ENCODE peak calls at places on chromosomes 2 and 18, in eight cellular contexts. T, K, U, P, J, G, Q and B are unnamed samples.

GRCh38 chr2:181174880-181175590 is 194.6 kb downstream of the UBE2E3 start:
- DNase-seq in T (no peak), K (no peak), U (no peak), P (peak; percentile 64), J (no peak), G (no peak), Q (no peak), B (peak; percentile 16)

GRCh38 chr2:37886745-37887144 is 38.3 kb upstream of the RMDN2 start:
- DNase-seq in T (no peak), K (no peak), U (no peak), P (no peak), J (no peak), G (no peak), Q (no peak), B (no peak)

GRCh38 chr2:70396589-70396988 is 94.7 kb upstream of the FAM136A start:
- DNase-seq in T (no peak), K (no peak), U (no peak), P (no peak), J (no peak), G (no peak), Q (no peak), B (no peak)

GRCh38 chr2:37283207-37283606 is 41.4 kb downstream of the PRKD3 start:
- DNase-seq in T (no peak), K (no peak), U (no peak), P (peak; percentile 46), J (no peak), G (no peak), Q (peak; percentile 15), B (no peak)

GRCh38 chr2:205685314-205686230 is 3.3 kb downstream of the NRP2 start:
- DNase-seq in T (no peak), K (peak; percentile 60), U (no peak), P (no peak), J (no peak), G (no peak), Q (peak; percentile 68), B (peak; percentile 32)

GRCh38 chr2:11532434-11533055 is 1.3 kb upstream of the GREB1 start:
- DNase-seq in T (no peak), K (no peak), U (no peak), P (no peak), J (no peak), G (no peak), Q (peak; percentile 23), B (no peak)

GRCh38 chr2:128466377-128467175 is 147.9 kb upstream of the HS6ST1 start:
- DNase-seq in T (no peak), K (no peak), U (no peak), P (no peak), J (no peak), G (peak; percentile 6), Q (peak; percentile 84), B (no peak)

GRCh38 chr2:481388-481787 is 193.5 kb upstream of the ALKAL2 start:
- DNase-seq in T (no peak), K (no peak), U (no peak), P (no peak), J (no peak), G (no peak), Q (no peak), B (no peak)

GRCh38 chr2:136077138-136077537 is 40.8 kb downstream of the CXCR4 start:
- DNase-seq in T (no peak), K (no peak), U (no peak), P (no peak), J (no peak), G (no peak), Q (no peak), B (no peak)

GRCh38 chr2:238841542-238842181 is 6.2 kb upstream of the TWIST2 start:
- DNase-seq in T (no peak), K (no peak), U (no peak), P (no peak), J (no peak), G (no peak), Q (no peak), B (no peak)

GRCh38 chr2:40348665-40349064 is 103.2 kb downstream of the SLC8A1 start:
- DNase-seq in T (no peak), K (no peak), U (no peak), P (no peak), J (no peak), G (no peak), Q (no peak), B (no peak)

GRCh38 chr18:713135-713490 is 683 bp upstream of the ENOSF1 start:
- DNase-seq in T (no peak), K (no peak), U (no peak), P (no peak), J (no peak), G (no peak), Q (peak; percentile 9), B (no peak)

GRCh38 chr2:43340066-43340465 is 113.7 kb upstream of the ZFP36L2 start:
- DNase-seq in T (no peak), K (no peak), U (no peak), P (no peak), J (no peak), G (no peak), Q (no peak), B (no peak)

GRCh38 chr2:20156826-20157605 is 67.9 kb downstream of the SDC1 start:
- DNase-seq in T (no peak), K (no peak), U (no peak), P (no peak), J (no peak), G (peak; percentile 59), Q (no peak), B (peak; percentile 47)

GRCh38 chr2:126507425-126507867 is 148.5 kb upstream of the GYPC start:
- DNase-seq in T (no peak), K (no peak), U (no peak), P (no peak), J (peak; percentile 41), G (no peak), Q (no peak), B (no peak)

GRCh38 chr18:40414155-40414754 is 1540.8 kb upstream of the PIK3C3 start:
- DNase-seq in T (no peak), K (no peak), U (no peak), P (no peak), J (no peak), G (no peak), Q (no peak), B (no peak)

GRCh38 chr2:138455691-138456090 is 45.9 kb upstream of the SPOPL start:
- DNase-seq in T (no peak), K (no peak), U (no peak), P (no peak), J (no peak), G (no peak), Q (no peak), B (no peak)

GRCh38 chr2:12918841-12919445 is 202.2 kb downstream of the TRIB2 start:
- DNase-seq in T (no peak), K (no peak), U (no peak), P (peak; percentile 95), J (no peak), G (peak; percentile 21), Q (peak; percentile 40), B (no peak)

GRCh38 chr2:229179598-229179997 is 91.5 kb downstream of the PID1 start:
- DNase-seq in T (no peak), K (no peak), U (no peak), P (no peak), J (no peak), G (no peak), Q (peak; percentile 24), B (no peak)

GRCh38 chr2:46651363-46652099 is 172.2 kb downstream of the TMEM247 start:
- DNase-seq in T (no peak), K (no peak), U (no peak), P (no peak), J (no peak), G (no peak), Q (peak; percentile 71), B (no peak)

GRCh38 chr2:118013221-118013723 is 598 bp downstream of the CCDC93 start:
- DNase-seq in T (peak; percentile 39), K (no peak), U (no peak), P (no peak), J (peak; percentile 44), G (peak; percentile 72), Q (peak; percentile 78), B (peak; percentile 64)

GRCh38 chr2:241217320-241218031 is 29.0 kb downstream of the ANO7 start:
- DNase-seq in T (peak; percentile 66), K (peak; percentile 82), U (no peak), P (no peak), J (peak; percentile 80), G (peak; percentile 60), Q (peak; percentile 86), B (peak; percentile 95)

GRCh38 chr2:241219856-241220356 is 31.4 kb downstream of the ANO7 start:
- DNase-seq in T (no peak), K (no peak), U (no peak), P (no peak), J (no peak), G (no peak), Q (no peak), B (no peak)

GRCh38 chr2:241216211-241216761 is 27.8 kb downstream of the ANO7 start:
- DNase-seq in T (no peak), K (no peak), U (no peak), P (no peak), J (no peak), G (no peak), Q (no peak), B (no peak)

GRCh38 chr2:241218131-241219029 is 29.9 kb downstream of the ANO7 start:
- DNase-seq in T (peak; percentile 51), K (peak; percentile 57), U (no peak), P (no peak), J (peak; percentile 68), G (peak; percentile 34), Q (peak; percentile 52), B (peak; percentile 86)

GRCh38 chr2:241219030-241219382 is 30.5 kb downstream of the ANO7 start:
- DNase-seq in T (no peak), K (no peak), U (no peak), P (no peak), J (no peak), G (no peak), Q (no peak), B (no peak)
- TF ChIP-seq CTCF in T (peak; percentile 60), K (no peak), U (no peak), P (no peak), J (no peak), G (no peak), Q (no peak), B (no peak)

GRCh38 chr2:38959938-38960608 is 70.4 kb downstream of the ARHGEF33 start:
- DNase-seq in T (no peak), K (no peak), U (no peak), P (peak; percentile 35), J (no peak), G (peak; percentile 73), Q (peak; percentile 83), B (peak; percentile 91)
- TF ChIP-seq CTCF in T (no peak), K (no peak), U (no peak), P (no peak), J (no peak), G (no peak), Q (no peak), B (peak; percentile 10)

DNA sequence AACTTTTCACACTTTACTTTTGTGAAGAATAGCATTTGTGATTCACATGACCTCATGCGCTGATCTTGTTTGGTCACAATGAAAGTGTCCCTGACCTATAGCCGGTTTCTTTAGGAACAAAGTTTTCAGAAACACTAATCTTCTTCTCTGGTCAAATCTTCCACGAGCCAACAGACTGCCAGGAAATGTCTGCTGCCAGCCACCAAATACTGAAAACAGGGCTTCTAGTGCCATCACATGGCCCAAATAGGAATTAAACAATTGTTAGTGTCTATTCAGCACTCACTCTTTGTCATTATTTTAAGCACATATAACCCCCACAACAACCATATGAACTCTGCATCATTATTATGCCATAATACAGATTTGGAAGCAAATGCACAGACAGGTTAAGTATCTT is 286.5 kb upstream of the SYT4 start:
- DNase-seq in T (peak; percentile 1), K (peak; percentile 24), U (no peak), P (no peak), J (peak; percentile 12), G (no peak), Q (peak; percentile 56), B (peak; percentile 6)
- TF ChIP-seq CTCF in T (peak; percentile 57), K (peak; percentile 22), U (peak; percentile 25), P (peak; percentile 22), J (peak; percentile 67), G (no peak), Q (peak; percentile 42), B (no peak)

GRCh38 chr2:54176577-54176976 is 61.2 kb downstream of the ACYP2 start:
- DNase-seq in T (peak; percentile 18), K (peak; percentile 42), U (peak; percentile 13), P (peak; percentile 11), J (peak; percentile 85), G (peak; percentile 22), Q (peak; percentile 26), B (no peak)
- TF ChIP-seq CTCF in T (peak; percentile 62), K (peak; percentile 41), U (peak; percentile 38), P (peak; percentile 62), J (peak; percentile 94), G (no peak), Q (no peak), B (peak; percentile 19)